ENCODE peak calls at places on chromosomes 2 and 18, in nine cellular contexts. K, G, R, F, C, D, X, J and S are unnamed samples.

GRCh38 chr2:158799181-158799580 is 4.1 kb downstream of the DAPL1 start:
- DNase-seq in K (no peak), G (no peak), R (no peak), F (no peak), C (no peak), D (no peak), X (no peak), J (no peak), S (no peak)

GRCh38 chr2:146238254-146238961 is 1606.4 kb upstream of the ACVR2A start:
- DNase-seq in K (no peak), G (no peak), R (no peak), F (no peak), C (no peak), D (no peak), X (no peak), J (no peak), S (no peak)

GRCh38 chr2:240320561-240321091 is 114.8 kb upstream of the GPC1 start:
- DNase-seq in K (no peak), G (no peak), R (no peak), F (no peak), C (no peak), D (no peak), X (no peak), J (no peak), S (no peak)

GRCh38 chr2:32262105-32262504 is 2.6 kb downstream of the NLRC4 start:
- DNase-seq in K (no peak), G (no peak), R (no peak), F (no peak), C (no peak), D (no peak), X (no peak), J (no peak), S (peak; percentile 80)

GRCh38 chr2:88443353-88443938 is 9.0 kb downstream of the FOXI3 start:
- DNase-seq in K (no peak), G (no peak), R (no peak), F (no peak), C (peak; percentile 78), D (no peak), X (no peak), J (no peak), S (no peak)

GRCh38 chr2:160940271-160940670 is 220.0 kb upstream of the TANK start:
- DNase-seq in K (no peak), G (no peak), R (no peak), F (no peak), C (no peak), D (no peak), X (no peak), J (no peak), S (no peak)

GRCh38 chr2:27042159-27042661 is 9.3 kb upstream of the AGBL5 start:
- DNase-seq in K (no peak), G (no peak), R (no peak), F (no peak), C (no peak), D (no peak), X (no peak), J (no peak), S (no peak)

GRCh38 chr2:240818543-240819403 is 1.2 kb downstream of the KIF1A start:
- DNase-seq in K (no peak), G (no peak), R (no peak), F (no peak), C (peak; percentile 74), D (no peak), X (no peak), J (peak; percentile 68), S (peak; percentile 61)

GRCh38 chr2:222833410-222833809 is 27.4 kb upstream of the ACSL3 start:
- DNase-seq in K (no peak), G (no peak), R (no peak), F (no peak), C (no peak), D (no peak), X (no peak), J (no peak), S (no peak)

GRCh38 chr18:48992791-48993555 is 42.2 kb upstream of the SMAD7 start:
- DNase-seq in K (no peak), G (no peak), R (no peak), F (no peak), C (no peak), D (peak; percentile 51), X (no peak), J (no peak), S (peak; percentile 56)

GRCh38 chr2:158015428-158016076 is 86.1 kb upstream of the UPP2 start:
- DNase-seq in K (no peak), G (no peak), R (no peak), F (no peak), C (no peak), D (no peak), X (no peak), J (no peak), S (no peak)

GRCh38 chr2:128291844-128292598 is 26.6 kb downstream of the HS6ST1 start:
- DNase-seq in K (no peak), G (no peak), R (no peak), F (no peak), C (no peak), D (no peak), X (no peak), J (no peak), S (no peak)

GRCh38 chr2:9392895-9393757 is 30.2 kb downstream of the ITGB1BP1 start:
- DNase-seq in K (no peak), G (no peak), R (no peak), F (no peak), C (peak; percentile 45), D (no peak), X (no peak), J (no peak), S (no peak)

GRCh38 chr2:112996635-112997034 is 8.6 kb upstream of the IL36A start:
- DNase-seq in K (no peak), G (peak; percentile 25), R (peak; percentile 59), F (no peak), C (peak; percentile 0), D (no peak), X (no peak), J (no peak), S (no peak)